ENCODE peak calls at places on chromosomes 4 and X, in eight cellular contexts. One of them, this sample, is unnamed.

GRCh38 chr4:180028682-180029081 is 2214.5 kb upstream of the TENM3 start:
- DNase-seq in NT2/D1: peak; percentile 15
- DNase-seq in kidney: no peak
- DNase-seq in hepatocyte: peak; percentile 77
- DNase-seq in lower lobe of right lung: peak; percentile 44
- DNase-seq in cardiac muscle cell: peak; percentile 80
- DNase-seq in suprapubic skin: no peak
- DNase-seq in CD4-positive, alpha-beta memory T cell: no peak
- DNase-seq in this sample: no peak

GRCh38 chrX:148567229-148567628 is 66.8 kb downstream of the AFF2 start:
- DNase-seq in NT2/D1: no peak
- DNase-seq in kidney: no peak
- DNase-seq in hepatocyte: peak; percentile 14
- DNase-seq in lower lobe of right lung: no peak
- DNase-seq in cardiac muscle cell: peak; percentile 59
- DNase-seq in suprapubic skin: no peak
- DNase-seq in CD4-positive, alpha-beta memory T cell: no peak
- DNase-seq in this sample: no peak

GRCh38 chr4:181550381-181550780 is 692.8 kb upstream of the TENM3 start:
- DNase-seq in NT2/D1: no peak
- DNase-seq in kidney: no peak
- DNase-seq in hepatocyte: no peak
- DNase-seq in lower lobe of right lung: no peak
- DNase-seq in cardiac muscle cell: no peak
- DNase-seq in suprapubic skin: no peak
- DNase-seq in CD4-positive, alpha-beta memory T cell: no peak
- DNase-seq in this sample: no peak

GRCh38 chr4:156832886-156833285 is 138.7 kb downstream of the PDGFC start:
- DNase-seq in NT2/D1: no peak
- DNase-seq in kidney: no peak
- DNase-seq in hepatocyte: no peak
- DNase-seq in lower lobe of right lung: no peak
- DNase-seq in cardiac muscle cell: no peak
- DNase-seq in suprapubic skin: no peak
- DNase-seq in CD4-positive, alpha-beta memory T cell: no peak
- DNase-seq in this sample: no peak

GRCh38 chr4:73817341-73817740 is 19.1 kb upstream of the CXCL6 start:
- DNase-seq in NT2/D1: no peak
- DNase-seq in kidney: no peak
- DNase-seq in hepatocyte: no peak
- DNase-seq in lower lobe of right lung: no peak
- DNase-seq in cardiac muscle cell: no peak
- DNase-seq in suprapubic skin: no peak
- DNase-seq in CD4-positive, alpha-beta memory T cell: no peak
- DNase-seq in this sample: no peak

GRCh38 chrX:100625985-100626491 is 10.6 kb downstream of the TSPAN6 start:
- DNase-seq in NT2/D1: no peak
- DNase-seq in kidney: no peak
- DNase-seq in hepatocyte: no peak
- DNase-seq in lower lobe of right lung: no peak
- DNase-seq in cardiac muscle cell: no peak
- DNase-seq in suprapubic skin: no peak
- DNase-seq in CD4-positive, alpha-beta memory T cell: no peak
- DNase-seq in this sample: no peak

GRCh38 chr4:83636930-83637329 is 101.0 kb downstream of the GPAT3 start:
- DNase-seq in NT2/D1: no peak
- DNase-seq in kidney: no peak
- DNase-seq in hepatocyte: no peak
- DNase-seq in lower lobe of right lung: no peak
- DNase-seq in cardiac muscle cell: no peak
- DNase-seq in suprapubic skin: no peak
- DNase-seq in CD4-positive, alpha-beta memory T cell: no peak
- DNase-seq in this sample: no peak

GRCh38 chrX:2867191-2867590 is 38.5 kb downstream of the GYG2 start:
- DNase-seq in NT2/D1: no peak
- DNase-seq in kidney: no peak
- DNase-seq in hepatocyte: no peak
- DNase-seq in lower lobe of right lung: no peak
- DNase-seq in cardiac muscle cell: no peak
- DNase-seq in suprapubic skin: no peak
- DNase-seq in CD4-positive, alpha-beta memory T cell: no peak
- DNase-seq in this sample: no peak

GRCh38 chrX:115553171-115553570 is 7.8 kb upstream of the PLS3 start:
- DNase-seq in NT2/D1: no peak
- DNase-seq in kidney: no peak
- DNase-seq in hepatocyte: no peak
- DNase-seq in lower lobe of right lung: no peak
- DNase-seq in cardiac muscle cell: no peak
- DNase-seq in suprapubic skin: no peak
- DNase-seq in CD4-positive, alpha-beta memory T cell: no peak
- DNase-seq in this sample: no peak

GRCh38 chr4:61408861-61409260 is 208.7 kb downstream of the ADGRL3 start:
- DNase-seq in NT2/D1: no peak
- DNase-seq in kidney: no peak
- DNase-seq in hepatocyte: no peak
- DNase-seq in lower lobe of right lung: no peak
- DNase-seq in cardiac muscle cell: no peak
- DNase-seq in suprapubic skin: no peak
- DNase-seq in CD4-positive, alpha-beta memory T cell: no peak
- DNase-seq in this sample: no peak

GRCh38 chr4:59127748-59128147 is 2017.6 kb upstream of the IGFBP7 start:
- DNase-seq in NT2/D1: no peak
- DNase-seq in kidney: no peak
- DNase-seq in hepatocyte: no peak
- DNase-seq in lower lobe of right lung: no peak
- DNase-seq in cardiac muscle cell: no peak
- DNase-seq in suprapubic skin: no peak
- DNase-seq in CD4-positive, alpha-beta memory T cell: no peak
- DNase-seq in this sample: no peak

GRCh38 chr4:118738999-118739690 is 54.0 kb downstream of the METTL14 start:
- DNase-seq in NT2/D1: peak; percentile 2
- DNase-seq in kidney: no peak
- DNase-seq in hepatocyte: no peak
- DNase-seq in lower lobe of right lung: no peak
- DNase-seq in cardiac muscle cell: no peak
- DNase-seq in suprapubic skin: no peak
- DNase-seq in CD4-positive, alpha-beta memory T cell: no peak
- DNase-seq in this sample: no peak

GRCh38 chrX:47515941-47516649 is 33.1 kb upstream of the ZNF41 start:
- DNase-seq in NT2/D1: no peak
- DNase-seq in kidney: no peak
- DNase-seq in hepatocyte: no peak
- DNase-seq in lower lobe of right lung: no peak
- DNase-seq in cardiac muscle cell: no peak
- DNase-seq in suprapubic skin: no peak
- DNase-seq in CD4-positive, alpha-beta memory T cell: no peak
- DNase-seq in this sample: no peak

GRCh38 chrX:134388161-134389109 is 71.5 kb upstream of the HPRT1 start:
- DNase-seq in NT2/D1: no peak
- DNase-seq in kidney: no peak
- DNase-seq in hepatocyte: no peak
- DNase-seq in lower lobe of right lung: no peak
- DNase-seq in cardiac muscle cell: peak; percentile 3
- DNase-seq in suprapubic skin: no peak
- DNase-seq in CD4-positive, alpha-beta memory T cell: no peak
- DNase-seq in this sample: no peak

DNA sequence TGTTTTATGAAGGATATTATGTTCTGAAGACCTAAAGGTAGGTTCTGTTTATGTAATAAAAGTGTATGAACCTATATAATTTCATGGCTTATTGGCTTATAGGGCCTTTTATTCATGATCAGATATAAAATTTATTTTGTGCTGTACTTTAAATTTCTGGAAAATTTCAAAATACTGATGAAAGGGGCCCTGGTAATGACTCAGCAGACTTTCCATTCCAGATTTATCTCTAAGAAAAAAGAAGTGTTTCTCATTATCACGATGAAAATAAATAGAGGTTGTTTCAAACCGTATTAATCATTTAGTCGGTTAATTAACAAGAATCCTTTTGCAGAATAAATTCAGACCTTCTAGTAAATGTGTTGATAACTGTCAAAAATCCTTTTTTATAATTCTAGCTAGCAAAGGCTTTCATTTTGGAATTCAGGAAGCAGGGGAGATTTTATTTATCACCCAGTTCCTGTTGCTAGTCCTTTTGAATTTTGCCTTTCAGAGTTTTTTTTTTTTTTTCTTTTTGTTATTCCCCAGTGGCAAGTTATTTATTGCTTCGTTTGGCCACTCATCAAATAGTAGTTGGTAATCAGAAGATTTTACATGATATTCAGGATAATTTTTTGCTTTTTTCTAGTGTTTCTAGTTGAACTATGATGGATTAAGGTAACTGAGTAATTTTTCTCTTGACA is 5.4 kb upstream of the TAPT1 start:
- DNase-seq in NT2/D1: no peak
- DNase-seq in kidney: no peak
- DNase-seq in hepatocyte: no peak
- DNase-seq in lower lobe of right lung: no peak
- DNase-seq in cardiac muscle cell: no peak
- DNase-seq in suprapubic skin: no peak
- DNase-seq in CD4-positive, alpha-beta memory T cell: no peak
- DNase-seq in this sample: no peak
- H3K4me3 ChIP-seq in NT2/D1: no peak overlapping the region
- H3K4me3 ChIP-seq in kidney: peak overlapping the region; percentile 11
- H3K4me3 ChIP-seq in hepatocyte: no peak overlapping the region
- H3K4me3 ChIP-seq in lower lobe of right lung: no peak overlapping the region
- H3K4me3 ChIP-seq in cardiac muscle cell: no peak overlapping the region
- H3K4me3 ChIP-seq in suprapubic skin: peak overlapping the region; percentile 22
- H3K4me3 ChIP-seq in CD4-positive, alpha-beta memory T cell: no peak overlapping the region
- H3K4me3 ChIP-seq in this sample: no peak overlapping the region

DNA sequence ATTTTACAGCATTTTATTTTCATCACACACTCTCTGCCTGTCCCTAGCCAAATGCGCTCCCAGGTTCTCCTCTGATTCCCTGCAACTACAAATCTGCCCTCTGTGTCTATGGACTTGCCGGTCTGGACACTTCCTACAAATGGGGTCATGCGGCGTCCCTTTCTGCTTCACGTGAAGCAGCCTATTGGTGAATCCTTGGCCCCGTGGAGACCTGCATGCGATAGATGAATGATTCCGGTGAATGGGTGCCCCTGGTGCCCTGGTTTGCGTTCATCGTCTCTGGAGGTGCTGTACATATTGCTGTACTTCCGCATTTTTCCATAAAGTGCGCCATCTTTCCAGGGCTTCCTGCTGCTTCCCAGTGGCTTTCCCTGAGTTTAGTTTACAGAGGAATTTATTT is 27.5 kb upstream of the CLCN4 start:
- DNase-seq in NT2/D1: no peak
- DNase-seq in kidney: no peak
- DNase-seq in hepatocyte: no peak
- DNase-seq in lower lobe of right lung: no peak
- DNase-seq in cardiac muscle cell: no peak
- DNase-seq in suprapubic skin: no peak
- DNase-seq in CD4-positive, alpha-beta memory T cell: no peak
- DNase-seq in this sample: no peak
- H3K36me3 ChIP-seq in NT2/D1: peaks cover 92% of the 10 kb centered on the region
- H3K36me3 ChIP-seq in kidney: no peaks in the 10 kb centered on the region
- H3K36me3 ChIP-seq in hepatocyte: no peaks in the 10 kb centered on the region
- H3K36me3 ChIP-seq in lower lobe of right lung: peaks cover 62% of the 10 kb centered on the region
- H3K36me3 ChIP-seq in cardiac muscle cell: no peaks in the 10 kb centered on the region
- H3K36me3 ChIP-seq in suprapubic skin: peaks cover 40% of the 10 kb centered on the region
- H3K36me3 ChIP-seq in CD4-positive, alpha-beta memory T cell: peaks cover 18% of the 10 kb centered on the region
- H3K36me3 ChIP-seq in this sample: no peaks in the 10 kb centered on the region

DNA sequence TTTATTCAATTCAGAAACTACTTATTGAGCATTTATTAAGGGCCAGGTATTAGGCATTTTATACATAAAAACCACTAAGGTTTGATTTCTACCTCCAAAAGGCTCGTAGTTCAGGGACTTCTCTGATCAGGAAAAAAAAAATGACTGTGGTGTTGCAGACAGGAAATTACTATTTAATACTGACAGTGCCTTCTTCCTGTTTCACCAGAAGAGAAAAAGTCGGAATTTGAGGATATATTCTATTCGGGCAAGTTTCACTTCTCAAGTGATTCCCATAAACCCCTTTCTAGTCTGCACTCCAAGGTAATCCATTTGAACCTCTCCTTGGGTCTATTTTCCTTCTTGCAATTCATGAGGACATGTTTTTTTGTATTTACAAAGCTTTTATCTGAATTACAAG is 15.3 kb upstream of the TASL start:
- DNase-seq in NT2/D1: no peak
- DNase-seq in kidney: no peak
- DNase-seq in hepatocyte: no peak
- DNase-seq in lower lobe of right lung: no peak
- DNase-seq in cardiac muscle cell: no peak
- DNase-seq in suprapubic skin: no peak
- DNase-seq in CD4-positive, alpha-beta memory T cell: no peak
- DNase-seq in this sample: no peak
- H3K4me3 ChIP-seq in NT2/D1: no peak overlapping the region
- H3K4me3 ChIP-seq in kidney: no peak overlapping the region
- H3K4me3 ChIP-seq in hepatocyte: no peak overlapping the region
- H3K4me3 ChIP-seq in lower lobe of right lung: no peak overlapping the region
- H3K4me3 ChIP-seq in cardiac muscle cell: no peak overlapping the region
- H3K4me3 ChIP-seq in suprapubic skin: no peak overlapping the region
- H3K4me3 ChIP-seq in CD4-positive, alpha-beta memory T cell: no peak overlapping the region
- H3K4me3 ChIP-seq in this sample: no peak overlapping the region

DNA sequence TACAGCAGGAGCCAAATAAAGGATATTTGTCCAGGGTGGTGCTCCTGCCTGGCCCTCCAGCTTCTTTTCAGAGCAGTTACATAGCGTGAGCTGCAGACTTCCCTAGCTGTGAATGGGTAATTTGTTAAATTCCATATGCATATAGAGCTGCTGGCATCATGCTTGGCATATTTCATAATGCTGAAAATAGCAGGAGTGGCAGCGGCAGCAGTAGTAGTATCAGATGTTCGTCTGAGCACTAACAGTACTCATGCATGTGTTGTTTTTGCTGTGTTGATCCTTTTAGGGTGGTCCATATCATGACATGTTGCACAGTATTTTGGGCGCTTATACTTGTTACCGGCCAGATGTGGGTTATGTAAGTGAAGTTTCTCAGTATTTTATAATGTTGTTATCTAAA is 33.6 kb upstream of the TADA2B start:
- DNase-seq in NT2/D1: no peak
- DNase-seq in kidney: no peak
- DNase-seq in hepatocyte: no peak
- DNase-seq in lower lobe of right lung: no peak
- DNase-seq in cardiac muscle cell: no peak
- DNase-seq in suprapubic skin: no peak
- DNase-seq in CD4-positive, alpha-beta memory T cell: no peak
- DNase-seq in this sample: no peak
- H3K36me3 ChIP-seq in NT2/D1: peaks cover 84% of the 10 kb centered on the region
- H3K36me3 ChIP-seq in kidney: peaks cover 18% of the 10 kb centered on the region
- H3K36me3 ChIP-seq in hepatocyte: no peaks in the 10 kb centered on the region
- H3K36me3 ChIP-seq in lower lobe of right lung: peaks cover 95% of the 10 kb centered on the region
- H3K36me3 ChIP-seq in cardiac muscle cell: peaks cover 17% of the 10 kb centered on the region
- H3K36me3 ChIP-seq in suprapubic skin: peaks cover 76% of the 10 kb centered on the region
- H3K36me3 ChIP-seq in CD4-positive, alpha-beta memory T cell: peaks cover 52% of the 10 kb centered on the region
- H3K36me3 ChIP-seq in this sample: peaks cover 15% of the 10 kb centered on the region